ENCODE peak calls at places on chromosome 6, in five cellular contexts. L is effector CD4-positive, alpha-beta T cell; R is head of caudate nucleus; S is neuronal stem cell; U is HS-5. K is an unnamed sample.

GRCh38 chr6:127937102-127937501 is 36.2 kb upstream of the THEMIS start:
- DNase-seq in L (no peak), R (no peak), S (no peak), U (no peak), K (no peak)

GRCh38 chr6:108714012-108714773 is 134.0 kb upstream of the ARMC2 start:
- DNase-seq in L (no peak), R (no peak), S (no peak), U (no peak), K (peak; percentile 41)

GRCh38 chr6:97322811-97323210 is 39.8 kb upstream of the MMS22L start:
- DNase-seq in L (no peak), R (no peak), S (no peak), U (peak; percentile 67), K (no peak)

GRCh38 chr6:11294263-11294662 is 61.8 kb upstream of the NEDD9 start:
- DNase-seq in L (no peak), R (no peak), S (no peak), U (no peak), K (no peak)

GRCh38 chr6:91097316-91097878 is 510.5 kb upstream of the MAP3K7 start:
- DNase-seq in L (no peak), R (peak; percentile 54), S (no peak), U (no peak), K (no peak)

GRCh38 chr6:130858498-130859160 is 31.4 kb downstream of the SMLR1 start:
- DNase-seq in L (no peak), R (no peak), S (no peak), U (no peak), K (no peak)

GRCh38 chr6:9766240-9766915 is 648.5 kb downstream of the TFAP2A start:
- DNase-seq in L (no peak), R (no peak), S (no peak), U (peak; percentile 78), K (peak; percentile 59)

GRCh38 chr6:45653117-45653883 is 275.6 kb upstream of the SUPT3H start:
- DNase-seq in L (no peak), R (no peak), S (no peak), U (no peak), K (no peak)

GRCh38 chr6:168618546-168619315 is 177.7 kb downstream of the SMOC2 start:
- DNase-seq in L (no peak), R (no peak), S (no peak), U (no peak), K (no peak)

GRCh38 chr6:150876598-150876997 is 11.1 kb downstream of the MTHFD1L start:
- DNase-seq in L (no peak), R (peak; percentile 46), S (no peak), U (no peak), K (no peak)

GRCh38 chr6:112956696-112957525 is 609.8 kb downstream of the RFPL4B start:
- DNase-seq in L (no peak), R (no peak), S (no peak), U (no peak), K (no peak)

GRCh38 chr6:3407840-3408239 is 49.0 kb downstream of the SLC22A23 start:
- DNase-seq in L (no peak), R (no peak), S (no peak), U (no peak), K (no peak)

GRCh38 chr6:131976545-131977061 is 25.4 kb upstream of the CCN2 start:
- DNase-seq in L (no peak), R (no peak), S (no peak), U (no peak), K (no peak)

GRCh38 chr6:75279418-75279817 is 5.2 kb downstream of the TMEM30A start:
- DNase-seq in L (no peak), R (no peak), S (no peak), U (no peak), K (no peak)

GRCh38 chr6:151100326-151100725 is 139.4 kb upstream of the AKAP12 start:
- DNase-seq in L (no peak), R (no peak), S (no peak), U (no peak), K (no peak)

GRCh38 chr6:37092851-37093727 is 76.9 kb upstream of the PIM1 start:
- DNase-seq in L (no peak), R (no peak), S (no peak), U (no peak), K (no peak)

GRCh38 chr6:133632206-133632605 is 256.7 kb upstream of the TCF21 start:
- DNase-seq in L (no peak), R (no peak), S (no peak), U (no peak), K (no peak)

GRCh38 chr6:7468382-7469081 is 72.9 kb upstream of the DSP start:
- DNase-seq in L (no peak), R (peak; percentile 78), S (no peak), U (no peak), K (no peak)

GRCh38 chr6:3228046-3228671 is 706 bp upstream of the TUBB2B start:
- DNase-seq in L (no peak), R (no peak), S (peak; percentile 81), U (no peak), K (no peak)

GRCh38 chr6:15086273-15087158 is 159.4 kb upstream of the JARID2 start:
- DNase-seq in L (no peak), R (no peak), S (no peak), U (no peak), K (no peak)

GRCh38 chr6:37651991-37652390 is 45.7 kb downstream of the MDGA1 start:
- DNase-seq in L (no peak), R (no peak), S (no peak), U (no peak), K (no peak)

GRCh38 chr6:151911401-151911800 is 103.9 kb downstream of the ESR1 start:
- DNase-seq in L (no peak), R (no peak), S (no peak), U (no peak), K (no peak)

GRCh38 chr6:52595796-52596130 is 18.9 kb upstream of the TRAM2 start:
- DNase-seq in L (no peak), R (no peak), S (no peak), U (no peak), K (no peak)

GRCh38 chr6:40293824-40294188 is 293.4 kb downstream of the LRFN2 start:
- DNase-seq in L (no peak), R (no peak), S (no peak), U (no peak), K (no peak)

GRCh38 chr6:139482184-139482751 is 107.8 kb upstream of the CITED2 start:
- DNase-seq in L (no peak), R (no peak), S (no peak), U (no peak), K (no peak)

GRCh38 chr6:144153971-144154370 is 3.7 kb downstream of the STX11 start:
- DNase-seq in L (no peak), R (no peak), S (no peak), U (no peak), K (no peak)

GRCh38 chr6:88449770-88450169 is 283.6 kb upstream of the CNR1 start:
- DNase-seq in L (no peak), R (no peak), S (no peak), U (no peak), K (no peak)

GRCh38 chr6:111326563-111326962 is 156.5 kb downstream of the REV3L start:
- DNase-seq in L (no peak), R (no peak), S (no peak), U (no peak), K (no peak)

GRCh38 chr6:84643778-84644177 is 120.6 kb downstream of the TBX18 start:
- DNase-seq in L (no peak), R (no peak), S (no peak), U (no peak), K (no peak)

GRCh38 chr6:121597654-121598053 is 162.2 kb downstream of the GJA1 start:
- DNase-seq in L (no peak), R (no peak), S (no peak), U (peak; percentile 37), K (no peak)

GRCh38 chr6:162854228-162854627 is 126.5 kb downstream of the PACRG start:
- DNase-seq in L (no peak), R (no peak), S (no peak), U (no peak), K (no peak)

GRCh38 chr6:2448826-2449571 is 203.6 kb upstream of the GMDS start:
- DNase-seq in L (no peak), R (peak; percentile 59), S (peak; percentile 65), U (peak; percentile 58), K (no peak)

GRCh38 chr6:52106994-52107393 is 19.6 kb upstream of the PKHD1 start:
- DNase-seq in L (no peak), R (no peak), S (no peak), U (no peak), K (no peak)

GRCh38 chr6:8157839-8158238 is 55.5 kb upstream of the EEF1E1 start:
- DNase-seq in L (no peak), R (no peak), S (no peak), U (no peak), K (no peak)

GRCh38 chr6:168968228-168968627 is 285.4 kb downstream of the THBS2 start:
- DNase-seq in L (no peak), R (no peak), S (no peak), U (peak; percentile 67), K (peak; percentile 96)

K was measured in epithelial cell of proximal tubule.